ENCODE peak calls at places on chromosomes 12 and 14, in six cellular contexts. Q, S, R, W, Y and M are unnamed samples.

GRCh38 chr14:91415794-91416743 is 1.6 kb downstream of the CCDC88C start:
- DNase-seq in Q (peak; percentile 91), R (no peak), W (no peak), S (no peak), Y (no peak), M (no peak)

GRCh38 chr12:28032811-28033537 is 60.4 kb upstream of the PTHLH start:
- DNase-seq in Y (peak; percentile 68), Q (no peak), R (no peak), W (no peak), S (no peak), M (peak; percentile 35)

GRCh38 chr12:103548622-103549601 is 38.2 kb upstream of the STAB2 start:
- DNase-seq in W (peak; percentile 37), Q (peak; percentile 85), S (peak; percentile 43), R (peak; percentile 11), Y (peak; percentile 59), M (peak; percentile 73)

GRCh38 chr14:70641548-70642312 is at the start of gene TTC9:
- DNase-seq in W (no peak), Y (no peak), S (peak; percentile 41), R (no peak), Q (no peak), M (peak; percentile 65)

GRCh38 chr14:77490347-77490986 is 8.1 kb downstream of the ISM2 start:
- DNase-seq in Q (no peak), R (no peak), Y (no peak), S (no peak), W (no peak), M (no peak)

GRCh38 chr14:37515761-37516160 is 79.3 kb downstream of the FOXA1 start:
- DNase-seq in W (no peak), Q (no peak), S (no peak), Y (no peak), R (no peak), M (no peak)

GRCh38 chr12:26646571-26646970 is 186.4 kb downstream of the ITPR2 start:
- DNase-seq in R (no peak), Q (no peak), S (no peak), W (no peak), Y (no peak), M (no peak)

GRCh38 chr14:29444805-29445204 is 482.8 kb downstream of the PRKD1 start:
- DNase-seq in W (no peak), S (no peak), Q (no peak), Y (no peak), R (no peak), M (no peak)

GRCh38 chr12:19273482-19274330 is 144.2 kb downstream of the PLEKHA5 start:
- DNase-seq in Y (peak; percentile 96), W (no peak), Q (peak; percentile 25), S (peak; percentile 55), R (no peak), M (peak; percentile 85)

GRCh38 chr14:55600784-55601561 is 21.0 kb downstream of the KTN1 start:
- DNase-seq in R (no peak), Q (no peak), W (no peak), S (no peak), Y (peak; percentile 60), M (peak; percentile 35)

GRCh38 chr12:102067574-102068258 is 5.9 kb upstream of the WASHC3 start:
- DNase-seq in R (no peak), S (no peak), Q (no peak), Y (peak; percentile 42), W (no peak), M (peak; percentile 44)

GRCh38 chr14:36976571-36977023 is 195.8 kb downstream of the SLC25A21 start:
- DNase-seq in Y (peak; percentile 33), S (no peak), W (no peak), Q (no peak), R (no peak), M (peak; percentile 49)

GRCh38 chr14:74324945-74325361 is 22.2 kb upstream of the ABCD4 start:
- DNase-seq in W (no peak), Q (peak; percentile 23), Y (peak; percentile 10), R (no peak), S (no peak), M (peak; percentile 79)

GRCh38 chr12:124603143-124603542 is 35.7 kb upstream of the NCOR2 start:
- DNase-seq in Q (no peak), R (no peak), S (no peak), Y (no peak), W (no peak), M (no peak)

GRCh38 chr14:106343636-106344035 is 817.3 kb downstream of the TMEM121 start:
- DNase-seq in W (no peak), Y (no peak), R (no peak), Q (no peak), S (no peak), M (no peak)

GRCh38 chr12:2959194-2959507 is at the start of gene TEAD4:
- DNase-seq in Y (peak; percentile 71), W (no peak), Q (peak; percentile 23), R (no peak), S (peak; percentile 80), M (peak; percentile 98)